ENCODE peak calls at places on chromosomes 6 and 20, in seven cellular contexts. N, V, L, R, O, X and B are unnamed samples.

GRCh38 chr20:62208805-62209755 is 11.0 kb downstream of the HRH3 start:
- DNase-seq in N (no peak), V (peak; percentile 73), L (peak; percentile 73), R (no peak), O (peak; percentile 51), X (no peak), B (peak; percentile 60)

GRCh38 chr20:40279390-40279789 is 409.6 kb downstream of the MAFB start:
- DNase-seq in N (peak; percentile 88), V (no peak), L (no peak), R (no peak), O (no peak), X (peak; percentile 36), B (peak; percentile 67)

GRCh38 chr6:96823743-96824142 is 13.5 kb downstream of the GPR63 start:
- DNase-seq in N (peak; percentile 38), V (no peak), L (no peak), R (no peak), O (no peak), X (no peak), B (no peak)

GRCh38 chr6:111793711-111794111 is 79.5 kb downstream of the FYN start:
- DNase-seq in N (no peak), V (no peak), L (no peak), R (no peak), O (no peak), X (no peak), B (no peak)

GRCh38 chr6:161374971-161375873 is 101.4 kb upstream of the AGPAT4 start:
- DNase-seq in N (peak; percentile 76), V (peak; percentile 41), L (peak; percentile 76), R (peak; percentile 29), O (peak; percentile 61), X (peak; percentile 34), B (peak; percentile 54)

GRCh38 chr6:53043626-53044025 is 21.6 kb upstream of the FBXO9 start:
- DNase-seq in N (peak; percentile 24), V (peak; percentile 24), L (no peak), R (no peak), O (no peak), X (no peak), B (no peak)

GRCh38 chr6:89035252-89036106 is 45.1 kb upstream of the PNRC1 start:
- DNase-seq in N (peak; percentile 100), V (no peak), L (peak; percentile 24), R (peak; percentile 89), O (peak; percentile 92), X (peak; percentile 93), B (peak; percentile 100)

GRCh38 chr20:8568068-8568467 is 436.0 kb downstream of the PLCB1 start:
- DNase-seq in N (peak; percentile 34), V (no peak), L (no peak), R (no peak), O (no peak), X (no peak), B (no peak)

GRCh38 chr6:24666097-24666615 is 543 bp downstream of the TDP2 start:
- DNase-seq in N (peak; percentile 24), V (no peak), L (peak; percentile 45), R (no peak), O (peak; percentile 27), X (no peak), B (no peak)

GRCh38 chr6:64012351-64013060 is 376.9 kb downstream of the PHF3 start:
- DNase-seq in N (peak; percentile 87), V (peak; percentile 73), L (no peak), R (no peak), O (no peak), X (no peak), B (peak; percentile 6)

GRCh38 chr20:34703573-34704176 is 469 bp upstream of the TP53INP2 start:
- DNase-seq in N (peak; percentile 18), V (peak; percentile 33), L (peak; percentile 35), R (no peak), O (no peak), X (peak; percentile 41), B (peak; percentile 40)

GRCh38 chr6:134523903-134524302 is 206.0 kb upstream of the SGK1 start:
- DNase-seq in N (no peak), V (no peak), L (no peak), R (no peak), O (no peak), X (peak; percentile 53), B (peak; percentile 90)

GRCh38 chr6:53910834-53911233 is 116.0 kb downstream of the LRRC1 start:
- DNase-seq in N (peak; percentile 47), V (peak; percentile 68), L (no peak), R (no peak), O (no peak), X (no peak), B (no peak)

GRCh38 chr20:44006126-44006525 is 91.5 kb downstream of the TOX2 start:
- DNase-seq in N (no peak), V (no peak), L (no peak), R (no peak), O (no peak), X (no peak), B (no peak)

GRCh38 chr6:53112404-53112803 is 36.2 kb downstream of the GCM1 start:
- DNase-seq in N (no peak), V (no peak), L (no peak), R (no peak), O (no peak), X (peak; percentile 61), B (peak; percentile 92)

GRCh38 chr6:157688960-157689599 is 134.0 kb upstream of the SNX9 start:
- DNase-seq in N (no peak), V (peak; percentile 64), L (peak; percentile 39), R (no peak), O (no peak), X (no peak), B (no peak)

GRCh38 chr6:170157567-170158218 is 133.2 kb downstream of the DLL1 start:
- DNase-seq in N (no peak), V (no peak), L (no peak), R (no peak), O (no peak), X (no peak), B (no peak)

GRCh38 chr6:10554826-10555225 is 33.7 kb downstream of the GCNT2 start:
- DNase-seq in N (no peak), V (no peak), L (no peak), R (no peak), O (no peak), X (no peak), B (no peak)

GRCh38 chr6:137213331-137213740 is 5.8 kb downstream of the IFNGR1 start:
- DNase-seq in N (no peak), V (no peak), L (no peak), R (no peak), O (no peak), X (no peak), B (no peak)
- H3K4me1 ChIP-seq in N (peaks cover 2% of the 10 kb centered on the region), V (peaks cover 5% of the 10 kb centered on the region), L (peaks cover 26% of the 10 kb centered on the region), R (peaks cover 21% of the 10 kb centered on the region), O (peaks cover 79% of the 10 kb centered on the region), X (peaks cover 32% of the 10 kb centered on the region), B (peaks cover 45% of the 10 kb centered on the region)

GRCh38 chr20:53576195-53576580 is 17.5 kb downstream of the ZNF217 start:
- DNase-seq in N (no peak), V (no peak), L (no peak), R (no peak), O (no peak), X (no peak), B (no peak)

GRCh38 chr20:53574819-53575218 is 18.8 kb downstream of the ZNF217 start:
- DNase-seq in N (no peak), V (no peak), L (no peak), R (no peak), O (no peak), X (no peak), B (peak; percentile 43)

GRCh38 chr20:53578492-53579222 is 15.0 kb downstream of the ZNF217 start:
- DNase-seq in N (peak; percentile 95), V (peak; percentile 90), L (peak; percentile 64), R (peak; percentile 43), O (no peak), X (no peak), B (peak; percentile 75)

GRCh38 chr20:53575481-53576194 is 18.0 kb downstream of the ZNF217 start:
- DNase-seq in N (no peak), V (no peak), L (no peak), R (no peak), O (no peak), X (no peak), B (no peak)

GRCh38 chr20:53576586-53577318 is 16.9 kb downstream of the ZNF217 start:
- DNase-seq in N (no peak), V (no peak), L (no peak), R (no peak), O (no peak), X (no peak), B (no peak)
- H3K4me1 ChIP-seq in N (peaks cover 17% of the 10 kb centered on the region), V (peaks cover 28% of the 10 kb centered on the region), L (peaks cover 17% of the 10 kb centered on the region), R (peaks cover 6% of the 10 kb centered on the region), O (peaks cover 28% of the 10 kb centered on the region), X (peaks cover 26% of the 10 kb centered on the region), B (peaks cover 30% of the 10 kb centered on the region)

GRCh38 chr20:17871861-17872260 is 96.7 kb downstream of the SNX5 start:
- DNase-seq in N (no peak), V (no peak), L (no peak), R (no peak), O (no peak), X (no peak), B (no peak)

GRCh38 chr20:17873410-17874270 is 95.0 kb downstream of the SNX5 start:
- DNase-seq in N (peak; percentile 97), V (peak; percentile 25), L (no peak), R (peak; percentile 90), O (peak; percentile 89), X (peak; percentile 85), B (no peak)

GRCh38 chr20:17872920-17873319 is 95.7 kb downstream of the SNX5 start:
- DNase-seq in N (no peak), V (no peak), L (no peak), R (no peak), O (no peak), X (no peak), B (no peak)

GRCh38 chr20:17871181-17871580 is 97.4 kb downstream of the SNX5 start:
- DNase-seq in N (no peak), V (no peak), L (no peak), R (no peak), O (no peak), X (no peak), B (no peak)

DNA sequence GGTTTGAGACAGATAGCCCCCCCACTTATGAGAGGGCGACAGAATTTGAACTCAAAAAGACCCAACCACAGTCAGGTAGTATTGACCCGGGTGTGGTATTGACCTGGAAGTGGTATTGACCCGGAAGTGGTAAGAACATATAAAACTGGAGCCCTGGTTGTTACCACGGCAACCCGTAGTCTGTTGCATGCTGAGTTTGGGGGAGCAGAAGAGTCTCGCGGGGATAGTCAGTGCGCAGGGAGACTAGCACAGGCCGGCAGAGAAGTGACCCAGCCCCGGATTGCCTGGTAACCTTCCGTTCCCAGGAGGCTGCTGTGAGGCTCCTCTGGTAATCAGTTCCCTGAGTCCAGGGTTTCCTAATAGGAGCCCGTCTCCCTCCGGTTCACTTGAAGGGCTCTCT is 96.2 kb downstream of the SNX5 start:
- DNase-seq in N (no peak), V (no peak), L (peak; percentile 13), R (no peak), O (no peak), X (no peak), B (no peak)
- H3K4me1 ChIP-seq in N (peaks cover 26% of the 10 kb centered on the region), V (peaks cover 12% of the 10 kb centered on the region), L (no peaks in the 10 kb centered on the region), R (peaks cover 17% of the 10 kb centered on the region), O (no peaks in the 10 kb centered on the region), X (peaks cover 21% of the 10 kb centered on the region), B (peaks cover 20% of the 10 kb centered on the region)

DNA sequence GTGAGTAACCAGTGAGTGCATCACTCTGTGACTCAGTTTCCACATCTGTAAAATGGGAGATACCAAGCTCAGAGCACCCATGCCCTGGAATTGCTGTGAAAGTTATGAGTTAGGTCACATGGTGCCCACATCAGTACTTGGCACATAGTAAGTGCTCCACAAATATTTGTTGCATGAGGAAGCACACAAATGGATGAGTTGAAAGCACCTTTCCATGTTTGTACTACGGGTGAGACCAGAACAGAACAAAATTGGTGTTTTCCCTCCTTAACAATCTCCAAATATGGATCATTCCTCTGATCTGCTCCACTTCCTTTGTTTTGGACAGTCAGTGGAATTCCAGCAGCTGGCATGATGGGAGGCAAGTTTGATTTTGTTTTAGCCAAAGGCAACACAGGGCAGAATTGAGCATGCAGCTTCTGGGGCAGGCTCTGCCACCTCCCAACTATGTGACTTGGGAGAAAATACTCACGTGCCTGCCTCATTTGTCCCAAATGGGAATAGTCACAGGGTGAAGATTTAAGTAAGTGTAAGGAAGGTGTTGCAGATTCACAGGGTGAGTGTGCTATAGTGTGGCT is 503.7 kb upstream of the SULF2 start:
- DNase-seq in N (no peak), V (no peak), L (no peak), R (no peak), O (no peak), X (peak; percentile 78), B (no peak)
- H3K4me1 ChIP-seq in N (no peaks in the 10 kb centered on the region), V (peaks cover 16% of the 10 kb centered on the region), L (no peaks in the 10 kb centered on the region), R (peaks cover 8% of the 10 kb centered on the region), O (peaks cover 6% of the 10 kb centered on the region), X (peaks cover 6% of the 10 kb centered on the region), B (peaks cover 9% of the 10 kb centered on the region)